ENCODE peak calls at places on chromosomes 13 and 19, in nine cellular contexts. C, H, V, U, Z, O, N, T and F are unnamed samples.

GRCh38 chr13:72208112-72208645 is 341.2 kb upstream of the DACH1 start:
- DNase-seq in C (no peak), H (no peak), N (no peak), Z (no peak), O (no peak), U (peak), V (no peak), T (no peak), F (no peak)

GRCh38 chr19:28700176-28700575 is 512.8 kb downstream of the UQCRFS1 start:
- DNase-seq in H (no peak), T (no peak), U (no peak), Z (no peak), O (no peak), V (no peak), N (no peak), C (no peak), F (no peak)

GRCh38 chr13:107767119-107767518 is 448.2 kb downstream of the LIG4 start:
- DNase-seq in U (no peak), N (no peak), T (no peak), Z (no peak), H (no peak), C (no peak), O (peak), V (no peak), F (no peak)

GRCh38 chr19:46492841-46493235 is 2.8 kb downstream of the PNMA8B start:
- DNase-seq in V (no peak), T (no peak), H (no peak), Z (no peak), C (no peak), O (no peak), N (no peak), U (no peak), F (no peak)

GRCh38 chr13:42814868-42815267 is 33.5 kb downstream of the FAM216B start:
- DNase-seq in C (no peak), V (no peak), U (no peak), T (no peak), O (no peak), N (no peak), H (no peak), Z (peak), F (no peak)

GRCh38 chr13:72536668-72537399 is 190.6 kb downstream of the MZT1 start:
- DNase-seq in C (peak), N (no peak), H (no peak), T (no peak), V (no peak), Z (no peak), O (no peak), U (no peak), F (no peak)

GRCh38 chr13:66210677-66211076 is 1019.5 kb downstream of the PCDH9 start:
- DNase-seq in N (no peak), Z (peak), C (no peak), H (no peak), U (no peak), O (peak), T (no peak), V (no peak), F (no peak)

GRCh38 chr19:53945441-53945840 is 17.3 kb upstream of the CACNG8 start:
- DNase-seq in C (no peak), V (no peak), O (no peak), U (peak), H (no peak), T (no peak), Z (peak), N (no peak), F (no peak)

GRCh38 chr13:113547248-113547971 is 37.1 kb upstream of the TFDP1 start:
- DNase-seq in U (peak), Z (no peak), H (peak), C (no peak), O (peak), N (no peak), V (peak), T (no peak), F (peak)

GRCh38 chr13:34733720-34734119 is 208.3 kb upstream of the NBEA start:
- DNase-seq in H (no peak), N (no peak), V (no peak), Z (no peak), C (no peak), T (peak), U (no peak), O (no peak), F (no peak)

GRCh38 chr13:110138700-110139036 is 168.3 kb downstream of the COL4A1 start:
- DNase-seq in U (no peak), O (no peak), H (no peak), Z (no peak), V (no peak), T (no peak), C (no peak), N (no peak), F (no peak)
- H3K27ac ChIP-seq in U (no peak), O (no peak), H (peak), Z (peak), V (peak), T (no peak), C (no peak), N (no peak), F (peak)

GRCh38 chr19:3548594-3548993 is 8.8 kb downstream of the MFSD12 start:
- DNase-seq in H (peak), V (peak), O (no peak), C (no peak), N (no peak), U (no peak), Z (no peak), T (no peak), F (peak)

GRCh38 chr19:3547767-3548282 is 8.9 kb downstream of the TEKTIP1 start:
- DNase-seq in T (no peak), C (no peak), V (peak), U (no peak), Z (no peak), O (no peak), H (peak), N (no peak), F (no peak)

GRCh38 chr19:3546119-3546518 is 7.1 kb downstream of the TEKTIP1 start:
- DNase-seq in C (no peak), O (no peak), U (no peak), Z (no peak), N (no peak), V (no peak), T (no peak), H (no peak), F (no peak)

GRCh38 chr19:3545669-3546034 is 6.7 kb downstream of the TEKTIP1 start:
- DNase-seq in Z (no peak), C (no peak), O (no peak), V (no peak), N (no peak), T (no peak), H (no peak), U (no peak), F (no peak)

DNA sequence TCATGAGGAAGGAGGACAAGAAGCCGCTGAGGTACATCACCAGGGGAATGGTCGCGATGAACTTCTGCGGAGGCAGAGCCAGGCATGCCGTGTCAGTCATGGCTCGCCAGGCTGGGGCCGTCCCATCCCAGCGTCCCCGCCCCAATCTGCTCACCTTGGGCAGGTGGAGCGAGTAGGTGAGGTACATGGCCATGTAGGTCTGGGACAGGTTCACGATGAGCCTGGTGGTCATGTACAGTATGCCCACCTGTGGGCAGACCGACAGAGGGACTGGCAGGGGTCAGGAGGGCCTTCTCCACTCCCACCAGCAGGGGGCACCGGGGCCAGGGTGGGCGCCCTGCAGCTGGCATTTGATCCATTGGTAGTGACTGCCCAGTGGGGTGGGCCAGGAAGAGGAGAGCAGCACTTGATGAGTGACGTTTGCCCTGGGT is 8.3 kb downstream of the TEKTIP1 start:
- DNase-seq in T (no peak), V (peak), H (no peak), U (no peak), O (no peak), C (no peak), Z (no peak), N (no peak), F (no peak)
- H3K4me3 ChIP-seq in T (no peak), V (no peak), H (no peak), U (no peak), O (no peak), C (no peak), Z (no peak), N (no peak), F (no peak)

DNA sequence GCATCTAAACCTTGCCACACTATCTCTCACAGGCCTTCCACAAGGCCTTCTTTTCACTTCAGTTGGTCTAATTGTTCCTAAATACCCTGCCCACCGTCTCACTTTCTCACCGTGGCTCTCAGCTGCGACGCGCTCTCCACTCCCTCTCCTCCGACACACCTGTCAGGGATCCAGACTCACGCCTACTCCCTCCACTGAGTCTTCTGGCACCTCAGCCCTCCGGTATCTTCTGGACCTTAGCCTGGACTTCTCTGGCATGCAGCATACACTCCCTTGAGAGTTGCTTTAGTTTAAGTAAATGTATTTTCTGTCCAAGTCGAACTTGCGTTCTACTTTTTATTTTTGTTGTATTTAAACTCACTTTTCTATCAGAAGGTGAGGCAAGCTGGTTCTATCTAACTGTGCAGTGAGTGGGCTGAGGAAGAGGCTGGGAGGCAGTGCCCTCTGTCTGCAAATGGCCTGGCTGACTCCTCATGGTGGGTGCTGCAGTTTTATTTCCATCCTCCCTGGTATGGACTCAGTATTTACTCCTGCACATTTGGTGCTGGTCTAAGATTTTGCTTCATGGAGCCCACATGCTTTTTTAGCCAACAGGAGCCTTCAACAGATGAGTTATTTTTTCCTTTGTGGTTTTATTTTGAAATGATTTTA is 28.5 kb upstream of the ARGLU1 start:
- DNase-seq in N (no peak), Z (no peak), U (no peak), O (no peak), H (no peak), T (no peak), V (no peak), C (no peak), F (no peak)
- H3K27ac ChIP-seq in N (no peak), Z (no peak), U (no peak), O (no peak), H (no peak), T (no peak), V (no peak), C (no peak), F (no peak)

GRCh38 chr19:52688335-52688734 is 46.5 kb downstream of the ZNF611 start:
- DNase-seq in V (no peak), N (no peak), Z (no peak), U (no peak), T (no peak), H (no peak), C (no peak), O (no peak), F (no peak)
- H3K4me3 ChIP-seq in V (no peak), N (no peak), Z (no peak), U (no peak), T (no peak), H (no peak), C (no peak), O (no peak), F (no peak)

GRCh38 chr13:106034201-106034600 is 501.3 kb downstream of the EFNB2 start:
- DNase-seq in H (no peak), O (no peak), C (no peak), V (no peak), N (no peak), T (no peak), U (no peak), Z (no peak), F (no peak)

GRCh38 chr13:106033634-106034033 is 501.8 kb downstream of the EFNB2 start:
- DNase-seq in C (no peak), O (peak), H (no peak), U (no peak), Z (peak), V (no peak), N (no peak), T (no peak), F (no peak)

GRCh38 chr13:106029901-106030300 is 505.6 kb downstream of the EFNB2 start:
- DNase-seq in C (no peak), V (no peak), Z (no peak), N (no peak), H (no peak), O (no peak), U (no peak), T (no peak), F (no peak)

DNA sequence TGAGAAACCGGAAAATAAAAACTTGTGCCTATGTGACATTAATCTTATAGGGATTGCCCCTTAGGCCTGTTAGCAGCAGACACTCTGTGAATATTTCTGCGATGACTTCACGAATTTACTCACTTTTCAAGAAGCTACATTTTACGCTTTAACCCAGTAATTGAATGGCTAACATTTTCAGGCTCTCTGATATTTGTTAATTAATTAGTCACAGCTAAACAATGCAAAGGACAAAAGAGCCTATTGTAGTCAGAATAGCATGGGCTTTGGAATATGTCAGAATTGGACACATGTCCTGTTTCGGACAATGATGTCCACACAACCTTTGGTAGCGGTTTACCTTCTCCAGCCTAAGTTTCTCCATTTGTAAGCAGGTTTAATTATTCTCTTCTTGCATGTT is 506.5 kb downstream of the EFNB2 start:
- DNase-seq in C (no peak), Z (no peak), T (no peak), H (no peak), U (no peak), V (no peak), O (no peak), N (no peak), F (no peak)
- H3K27ac ChIP-seq in C (no peak), Z (no peak), T (no peak), H (no peak), U (no peak), V (no peak), O (no peak), N (no peak), F (no peak)

GRCh38 chr19:7638802-7639465 is 2.0 kb downstream of the STXBP2 start:
- DNase-seq in T (no peak), Z (no peak), C (no peak), H (no peak), V (no peak), N (no peak), O (no peak), U (peak), F (no peak)

GRCh38 chr19:7636317-7636690 is 606 bp upstream of the STXBP2 start:
- DNase-seq in O (no peak), N (no peak), Z (no peak), U (no peak), H (no peak), V (no peak), C (no peak), T (no peak), F (no peak)

GRCh38 chr19:7635670-7636069 is 1.2 kb upstream of the STXBP2 start:
- DNase-seq in T (no peak), V (no peak), H (no peak), Z (no peak), N (no peak), U (no peak), O (no peak), C (no peak), F (no peak)

GRCh38 chr19:7637374-7638256 is 705 bp downstream of the STXBP2 start:
- DNase-seq in N (no peak), T (no peak), O (peak), V (peak), U (no peak), C (peak), H (peak), Z (no peak), F (peak)

GRCh38 chr19:7636691-7637373 is at the start of gene STXBP2:
- DNase-seq in Z (no peak), O (peak), U (no peak), T (peak), V (peak), C (peak), N (peak), H (peak), F (peak)
- H3K4me3 ChIP-seq in Z (peak), O (peak), U (no peak), T (peak), V (peak), C (peak), N (peak), H (peak), F (peak)

GRCh38 chr19:45245826-45246225 is 619 bp upstream of the EXOC3L2 start:
- DNase-seq in Z (no peak), V (no peak), T (no peak), U (no peak), H (no peak), N (no peak), O (no peak), C (no peak), F (no peak)
- H3K27ac ChIP-seq in Z (no peak), V (peak), T (no peak), U (no peak), H (peak), N (peak), O (no peak), C (no peak), F (peak)

GRCh38 chr19:7533925-7534480 is 1.5 kb upstream of the PNPLA6 start:
- DNase-seq in Z (peak), T (peak), C (peak), V (peak), N (peak), H (peak), O (peak), U (peak), F (peak)

GRCh38 chr19:7535035-7535992 is at the start of gene PNPLA6:
- DNase-seq in C (peak), H (peak), N (peak), T (peak), V (peak), U (peak), O (peak), Z (peak), F (peak)

GRCh38 chr19:7534531-7534980 is 961 bp upstream of the PNPLA6 start:
- DNase-seq in V (peak), O (peak), U (peak), T (peak), C (peak), Z (peak), H (no peak), N (no peak), F (peak)

GRCh38 chr19:7535993-7536685 is 622 bp downstream of the PNPLA6 start:
- DNase-seq in V (peak), Z (no peak), T (no peak), C (no peak), O (no peak), H (no peak), N (no peak), U (peak), F (no peak)

GRCh38 chr19:7533281-7533819 is 2.2 kb upstream of the PNPLA6 start:
- DNase-seq in O (peak), U (no peak), H (peak), N (no peak), C (peak), Z (no peak), T (no peak), V (peak), F (peak)
- H3K4me3 ChIP-seq in O (peak), U (peak), H (peak), N (peak), C (peak), Z (peak), T (peak), V (peak), F (peak)